ENCODE peak calls at places on chromosomes 16 and 17, in five cellular contexts. H, X, E, L and U are unnamed samples. For H3K9me3, the result is how much of the 10 kb centered on the place peaks cover.

GRCh38 chr17:34118564-34118963 is 136.5 kb upstream of the CCL2 start:
- DNase-seq in E (no peak), H (no peak), L (no peak), X (no peak), U (no peak)

GRCh38 chr16:10180771-10181163 is 1.5 kb downstream of the GRIN2A start:
- DNase-seq in L (peak), E (no peak), X (no peak), H (no peak), U (no peak)

GRCh38 chr16:71923941-71924690 is 28.8 kb downstream of the IST1 start:
- DNase-seq in X (no peak), L (no peak), E (no peak), H (no peak), U (no peak)

GRCh38 chr17:56834380-56835258 is 668 bp downstream of the DGKE start:
- DNase-seq in L (peak), H (peak), X (peak), E (peak), U (peak)

GRCh38 chr16:58960484-58960883 is 226.4 kb upstream of the GOT2 start:
- DNase-seq in X (no peak), H (no peak), L (no peak), E (no peak), U (no peak)

GRCh38 chr17:40301315-40301714 is 7.7 kb upstream of the RARA start:
- DNase-seq in H (no peak), X (no peak), E (no peak), L (no peak), U (no peak)

GRCh38 chr17:58336456-58337094 is 8.0 kb upstream of the TSPOAP1 start:
- DNase-seq in L (no peak), E (peak), X (no peak), H (no peak), U (no peak)

GRCh38 chr17:50152736-50153135 is 2.3 kb upstream of the PPP1R9B start:
- DNase-seq in L (no peak), H (no peak), X (no peak), E (no peak), U (no peak)

GRCh38 chr17:55547027-55547670 is 35.9 kb upstream of the SMIM36 start:
- DNase-seq in L (no peak), E (peak), X (no peak), H (no peak), U (no peak)

GRCh38 chr17:31487648-31488263 is 96.3 kb downstream of the RAB11FIP4 start:
- DNase-seq in L (peak), E (peak), H (peak), X (peak), U (peak)

GRCh38 chr17:62600805-62601204 is 26.7 kb upstream of the MRC2 start:
- DNase-seq in H (no peak), L (no peak), E (no peak), X (no peak), U (no peak)

GRCh38 chr16:84541999-84542876 is 37.8 kb upstream of the MEAK7 start:
- DNase-seq in E (peak), L (no peak), X (no peak), H (no peak), U (no peak)

GRCh38 chr17:83065660-83066542 is 13.5 kb upstream of the METRNL start:
- DNase-seq in L (no peak), E (no peak), H (no peak), X (no peak), U (no peak)

GRCh38 chr16:24701521-24701951 is 27.9 kb upstream of the TNRC6A start:
- DNase-seq in E (peak), H (no peak), L (no peak), X (peak), U (no peak)

GRCh38 chr17:180380-181212 is 854 bp downstream of the DOC2B start:
- DNase-seq in H (no peak), E (no peak), X (no peak), L (peak), U (no peak)

GRCh38 chr17:67246398-67246647 is 1.3 kb upstream of the HELZ start:
- DNase-seq in E (peak), X (no peak), L (no peak), H (no peak), U (no peak)

DNA sequence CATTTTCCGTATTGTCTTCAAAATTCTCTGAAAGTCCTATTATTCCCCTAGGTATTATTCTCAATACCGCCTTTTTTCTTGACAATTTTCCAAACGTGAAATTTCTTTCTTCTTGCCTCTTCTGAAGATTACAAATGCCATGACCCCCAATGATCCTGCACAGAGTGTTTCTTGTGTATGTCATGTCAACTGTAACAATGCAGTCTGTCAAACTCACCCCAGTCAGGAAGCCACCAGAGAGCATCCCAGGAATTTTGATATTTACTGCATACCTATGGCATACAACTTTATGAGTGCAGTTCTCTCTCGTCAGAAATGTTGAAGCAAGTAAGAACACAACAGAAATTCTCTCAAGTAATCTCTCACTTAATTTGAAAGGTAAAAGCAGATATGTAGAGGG is 847.3 kb upstream of the CDH8 start:
- DNase-seq in H (no peak), X (no peak), L (no peak), E (no peak), U (no peak)
- H3K9me3 ChIP-seq in H (under half), X (under half), L (under half), E (under half), U (under half)

GRCh38 chr16:53545433-53545832 is 42.4 kb upstream of the AKTIP start:
- DNase-seq in L (no peak), X (no peak), H (peak), E (no peak), U (peak)
- H3K4me3 ChIP-seq in L (no peak), X (no peak), H (no peak), E (no peak), U (no peak)

DNA sequence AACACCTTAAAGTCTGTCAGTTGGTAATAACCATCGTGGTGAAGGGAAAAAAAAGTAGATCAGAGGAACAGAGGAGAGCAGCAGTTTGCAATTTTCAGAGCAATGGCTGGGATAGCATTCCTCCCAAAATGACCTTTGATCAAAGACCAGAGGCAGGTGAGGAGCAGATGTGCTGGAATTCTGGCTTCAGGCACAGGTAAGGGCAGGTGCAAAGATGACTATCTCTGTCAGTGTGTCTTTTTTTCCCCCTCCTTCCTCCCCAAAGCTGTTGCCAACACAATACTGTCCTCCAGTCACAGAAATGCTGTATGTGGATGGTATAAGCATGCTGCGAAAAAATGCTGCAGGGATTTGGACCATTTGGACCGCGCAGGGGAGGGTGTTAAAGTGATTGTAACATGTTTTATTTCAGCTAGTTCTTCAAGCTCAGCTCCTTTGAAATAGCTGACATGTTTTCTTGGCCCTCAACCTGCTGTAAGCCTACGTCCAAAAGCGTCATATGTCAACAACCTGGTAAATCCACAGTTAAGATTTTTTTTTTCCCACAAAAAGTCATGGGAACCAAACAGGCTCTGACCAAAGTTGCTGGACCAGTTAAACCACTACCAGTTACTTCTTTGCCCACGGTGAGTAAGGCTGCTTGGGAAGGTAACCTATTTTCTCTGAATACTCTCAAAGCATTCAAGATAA is 166.5 kb downstream of the XYLT1 start:
- DNase-seq in H (no peak), X (peak), L (peak), E (peak), U (no peak)
- H3K27ac ChIP-seq in H (no peak), X (peak), L (peak), E (no peak), U (no peak)

DNA sequence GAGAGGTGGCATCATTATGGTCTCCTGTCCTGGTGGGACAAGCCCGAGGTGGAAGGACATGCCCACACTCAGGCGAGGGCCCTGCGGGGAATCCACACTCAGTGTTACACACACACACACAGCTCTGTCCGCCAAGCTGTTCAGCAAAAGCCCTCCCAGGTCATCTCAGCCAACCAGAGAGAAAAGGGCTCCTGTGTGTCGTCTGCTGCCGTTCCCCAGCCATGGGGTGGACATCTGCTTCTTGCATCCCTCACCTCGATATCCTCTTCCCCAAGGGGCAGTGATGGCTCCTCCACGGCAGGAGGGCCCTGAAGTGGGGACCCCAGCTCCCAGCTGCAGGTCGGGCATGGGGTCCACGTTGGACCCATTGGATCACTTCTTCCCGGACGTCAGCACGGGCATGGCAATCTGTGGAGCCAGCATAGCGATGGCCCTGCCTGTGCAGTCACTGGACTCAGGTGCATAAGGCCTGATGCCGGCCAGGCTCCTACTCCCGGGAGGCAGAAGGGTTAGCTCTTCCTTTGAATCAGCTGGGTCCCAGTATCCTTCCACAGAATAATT is 290.1 kb downstream of the C16orf95 start:
- DNase-seq in E (no peak), L (no peak), X (no peak), H (no peak), U (no peak)
- H3K9me3 ChIP-seq in E (under half), L (under half), X (under half), H (under half), U (under half)

DNA sequence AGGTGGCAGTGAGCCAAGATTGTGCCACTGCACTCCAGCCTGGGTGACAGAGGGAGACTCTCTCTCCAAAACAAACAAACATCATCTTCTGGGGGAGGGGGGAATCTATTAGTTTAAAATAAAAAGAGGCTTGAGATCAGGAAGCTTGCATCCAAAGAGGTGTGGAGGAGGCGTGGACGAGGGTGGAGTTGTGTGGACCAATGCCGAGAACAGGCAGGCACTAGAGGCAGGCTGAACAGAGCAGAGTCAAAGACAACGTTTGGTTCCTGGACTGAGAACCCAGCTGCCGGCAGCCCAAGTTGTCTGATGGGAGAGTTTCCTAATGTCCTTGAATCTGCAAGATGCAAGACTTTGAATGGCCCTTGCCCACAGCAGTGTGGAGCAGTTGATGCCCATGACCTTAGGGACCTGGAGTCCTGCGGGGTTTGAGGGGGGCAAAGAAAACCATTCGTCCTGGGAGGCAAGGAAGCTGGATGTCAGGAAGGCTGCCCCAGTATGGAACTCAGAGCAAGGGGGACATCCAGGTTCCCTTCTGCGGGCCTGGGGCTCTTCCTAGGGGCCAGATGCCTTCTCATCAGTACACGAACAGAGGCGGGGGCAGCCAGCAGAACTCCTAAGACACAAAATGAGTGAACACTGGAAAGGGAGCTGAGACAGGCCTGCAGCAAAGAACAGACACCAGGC is 9.2 kb downstream of the TBC1D16 start:
- DNase-seq in X (no peak), H (no peak), L (no peak), E (no peak), U (no peak)
- H3K4me3 ChIP-seq in X (no peak), H (no peak), L (no peak), E (no peak), U (no peak)

DNA sequence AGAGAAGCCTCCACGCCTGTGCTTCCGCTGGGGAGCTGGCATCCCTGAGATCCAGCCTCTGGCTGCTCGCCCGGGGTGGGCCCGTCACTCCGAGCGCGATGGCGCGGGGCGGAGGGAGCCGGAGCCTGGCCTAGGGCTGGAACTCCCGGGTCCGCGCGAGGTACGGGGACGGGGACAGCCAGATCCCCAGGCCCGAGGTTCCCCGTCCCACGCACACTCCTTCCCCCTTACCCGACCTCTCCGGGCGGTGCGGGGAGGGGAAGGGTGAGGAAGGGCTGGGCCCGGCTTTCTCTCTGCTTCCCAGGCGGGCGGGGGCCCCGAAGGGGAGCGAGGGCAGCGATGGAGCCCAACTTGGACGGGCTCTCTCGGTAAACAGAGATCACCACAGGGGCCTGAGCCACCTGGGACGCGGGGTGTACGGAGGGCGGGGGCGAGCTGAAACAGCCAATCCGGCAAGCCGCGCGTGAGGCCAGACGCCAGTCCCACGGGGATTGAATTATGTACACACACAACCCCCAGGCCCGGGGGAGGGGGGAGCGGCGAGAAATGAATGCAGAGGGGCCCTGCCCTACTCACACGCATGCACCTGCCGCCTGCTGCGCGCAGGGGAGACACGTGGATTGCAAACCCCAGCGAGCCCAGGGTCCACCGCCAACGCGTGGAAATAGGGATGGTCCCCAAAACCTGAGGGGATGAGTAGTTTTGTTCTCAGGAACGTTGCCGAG is at the start of gene SLC16A11:
- DNase-seq in L (peak), E (peak), H (no peak), X (no peak), U (peak)
- H3K27ac ChIP-seq in L (peak), E (no peak), H (peak), X (peak), U (peak)